ENCODE peak calls at places on chromosomes 2 and 18, in four cellular contexts. E, X, A and K are unnamed samples.

GRCh38 chr2:186871866-186872265 is 22.9 kb upstream of the ZSWIM2 start:
- DNase-seq in A (no peak), E (no peak), X (no peak), K (no peak)

GRCh38 chr2:12007282-12007681 is 260.9 kb downstream of the LPIN1 start:
- DNase-seq in X (no peak), A (no peak), E (no peak), K (no peak)

GRCh38 chr18:10519999-10520935 is 5.6 kb upstream of the NAPG start:
- DNase-seq in E (peak), X (peak), A (peak), K (peak)

GRCh38 chr18:21740474-21740723 is 193 bp upstream of the MIB1 start:
- DNase-seq in X (peak), E (peak), A (peak), K (peak)

GRCh38 chr2:224032283-224032682 is 6.8 kb downstream of the SERPINE2 start:
- DNase-seq in X (no peak), E (no peak), A (no peak), K (no peak)

GRCh38 chr2:156077041-156077735 is 255.3 kb downstream of the NR4A2 start:
- DNase-seq in A (no peak), E (no peak), X (no peak), K (no peak)

GRCh38 chr18:76459687-76460350 is 35.2 kb downstream of the ZNF516 start:
- DNase-seq in X (no peak), A (peak), E (no peak), K (no peak)

GRCh38 chr2:73944714-73945113 is 18.0 kb downstream of the DGUOK start:
- DNase-seq in E (no peak), X (peak), A (no peak), K (peak)

GRCh38 chr2:232219932-232220331 is 158.6 kb upstream of the ALPP start:
- DNase-seq in E (no peak), X (no peak), A (no peak), K (no peak)

GRCh38 chr2:197628043-197628500 is 47.3 kb downstream of the RFTN2 start:
- DNase-seq in X (no peak), E (peak), A (no peak), K (no peak)

GRCh38 chr2:12688898-12689297 is 27.8 kb upstream of the TRIB2 start:
- DNase-seq in X (no peak), A (no peak), E (no peak), K (no peak)

GRCh38 chr2:96921561-96922303 is 51.9 kb upstream of the SEMA4C start:
- DNase-seq in E (no peak), X (no peak), A (no peak), K (no peak)

GRCh38 chr2:211468881-211469280 is 912.5 kb downstream of the CPS1 start:
- DNase-seq in X (no peak), A (no peak), E (no peak), K (no peak)

GRCh38 chr2:18001671-18002070 is 123.2 kb downstream of the KCNS3 start:
- DNase-seq in E (no peak), X (no peak), A (no peak), K (no peak)

GRCh38 chr2:205834776-205835175 is 152.5 kb downstream of the NRP2 start:
- DNase-seq in X (no peak), E (no peak), A (peak), K (peak)